ENCODE peak calls at places on chromosomes 7 and 10, in four cellular contexts. One of them, this sample, is unnamed.

GRCh38 chr7:40297741-40298311 is 163.0 kb downstream of the SUGCT start:
- DNase-seq in HuH-7.5: no peak
- DNase-seq in DMS79: no peak
- DNase-seq in progenitor cell of endocrine pancreas: no peak
- DNase-seq in this sample: no peak

GRCh38 chr10:102657451-102657850 is 13.2 kb downstream of the TRIM8 start:
- DNase-seq in HuH-7.5: no peak
- DNase-seq in DMS79: no peak
- DNase-seq in progenitor cell of endocrine pancreas: no peak
- DNase-seq in this sample: no peak

GRCh38 chr10:97685395-97685958 is 1.6 kb downstream of the AVPI1 start:
- DNase-seq in HuH-7.5: peak; percentile 55
- DNase-seq in DMS79: no peak
- DNase-seq in progenitor cell of endocrine pancreas: no peak
- DNase-seq in this sample: no peak

GRCh38 chr10:123087348-123087747 is 48.4 kb upstream of the HMX3 start:
- DNase-seq in HuH-7.5: no peak
- DNase-seq in DMS79: no peak
- DNase-seq in progenitor cell of endocrine pancreas: no peak
- DNase-seq in this sample: no peak

GRCh38 chr10:133039107-133039822 is 48.5 kb upstream of the ADGRA1 start:
- DNase-seq in HuH-7.5: no peak
- DNase-seq in DMS79: no peak
- DNase-seq in progenitor cell of endocrine pancreas: no peak
- DNase-seq in this sample: no peak

GRCh38 chr10:31083765-31084184 is 52.1 kb upstream of the ZNF438 start:
- DNase-seq in HuH-7.5: peak; percentile 19
- DNase-seq in DMS79: no peak
- DNase-seq in progenitor cell of endocrine pancreas: no peak
- DNase-seq in this sample: no peak

GRCh38 chr10:47297796-47298540 is 2.0 kb upstream of the GDF10 start:
- DNase-seq in HuH-7.5: no peak
- DNase-seq in DMS79: no peak
- DNase-seq in progenitor cell of endocrine pancreas: no peak
- DNase-seq in this sample: no peak

GRCh38 chr10:48612241-48612943 is 7.5 kb upstream of the ARHGAP22 start:
- DNase-seq in HuH-7.5: no peak
- DNase-seq in DMS79: no peak
- DNase-seq in progenitor cell of endocrine pancreas: no peak
- DNase-seq in this sample: no peak

GRCh38 chr7:153523320-153524015 is 528.7 kb upstream of the DPP6 start:
- DNase-seq in HuH-7.5: no peak
- DNase-seq in DMS79: no peak
- DNase-seq in progenitor cell of endocrine pancreas: no peak
- DNase-seq in this sample: no peak

GRCh38 chr10:72597897-72598296 is 28.0 kb downstream of the MICU1 start:
- DNase-seq in HuH-7.5: no peak
- DNase-seq in DMS79: no peak
- DNase-seq in progenitor cell of endocrine pancreas: no peak
- DNase-seq in this sample: no peak

GRCh38 chr7:56483861-56484550 is 367.8 kb upstream of the NUPR2 start:
- DNase-seq in HuH-7.5: no peak
- DNase-seq in DMS79: no peak
- DNase-seq in progenitor cell of endocrine pancreas: no peak
- DNase-seq in this sample: no peak

GRCh38 chr10:86400705-86401587 is 34.4 kb upstream of the GRID1 start:
- DNase-seq in HuH-7.5: peak; percentile 43
- DNase-seq in DMS79: no peak
- DNase-seq in progenitor cell of endocrine pancreas: peak; percentile 37
- DNase-seq in this sample: no peak

GRCh38 chr7:82268632-82269031 is 174.9 kb downstream of the CACNA2D1 start:
- DNase-seq in HuH-7.5: no peak
- DNase-seq in DMS79: no peak
- DNase-seq in progenitor cell of endocrine pancreas: no peak
- DNase-seq in this sample: no peak

GRCh38 chr10:90857635-90858488 is at the start of gene HTR7:
- DNase-seq in HuH-7.5: peak; percentile 71
- DNase-seq in DMS79: no peak
- DNase-seq in progenitor cell of endocrine pancreas: peak; percentile 68
- DNase-seq in this sample: no peak

GRCh38 chr7:12257582-12257981 is 46.5 kb downstream of the TMEM106B start:
- DNase-seq in HuH-7.5: no peak
- DNase-seq in DMS79: no peak
- DNase-seq in progenitor cell of endocrine pancreas: no peak
- DNase-seq in this sample: no peak

GRCh38 chr10:33862706-33863105 is 528.2 kb upstream of the NRP1 start:
- DNase-seq in HuH-7.5: no peak
- DNase-seq in DMS79: no peak
- DNase-seq in progenitor cell of endocrine pancreas: no peak
- DNase-seq in this sample: no peak

GRCh38 chr10:68992721-68993440 is 4.3 kb downstream of the KIFBP start:
- DNase-seq in HuH-7.5: no peak
- DNase-seq in DMS79: no peak
- DNase-seq in progenitor cell of endocrine pancreas: no peak
- DNase-seq in this sample: no peak

This sample was measured in NCI-H187 treated with DMSO at 0.1 percent for 48 hours.